ENCODE peak calls at places on chromosomes 13 and 19, in ten cellular contexts. P is naive thymus-derived CD4-positive, alpha-beta T cell; T is mammary epithelial cell; D is kidney; E is lower lobe of right lung; A is thoracic aorta; B is neuronal stem cell; K is cardiac muscle cell; Q is ascending aorta; S is SJSA1. J is an unnamed sample.

GRCh38 chr13:75963318-75963717 is 327.2 kb downstream of the LMO7 start:
- DNase-seq in A (no peak), D (no peak), K (peak), T (no peak), P (no peak), B (no peak), E (no peak), Q (no peak), S (no peak), J (no peak)

GRCh38 chr19:50387176-50387867 is 3.2 kb downstream of the POLD1 start:
- DNase-seq in E (peak), K (no peak), D (peak), T (no peak), S (no peak), P (no peak), Q (no peak), A (no peak), B (no peak), J (no peak)

GRCh38 chr19:47369923-47370625 is 21.0 kb downstream of the DHX34 start:
- DNase-seq in S (peak), D (no peak), B (no peak), P (no peak), E (peak), K (no peak), Q (no peak), A (no peak), T (no peak), J (no peak)

GRCh38 chr19:53519431-53519830 is 18.5 kb upstream of the ZNF331 start:
- DNase-seq in B (no peak), T (no peak), E (peak), K (no peak), A (no peak), S (no peak), Q (no peak), D (no peak), P (no peak), J (no peak)

GRCh38 chr19:15419413-15420025 is 731 bp upstream of the AKAP8L start:
- DNase-seq in A (no peak), E (no peak), T (no peak), K (no peak), P (no peak), B (no peak), S (no peak), Q (no peak), D (no peak), J (no peak)

GRCh38 chr19:45234089-45234869 is 10.9 kb downstream of the EXOC3L2 start:
- DNase-seq in Q (no peak), B (no peak), T (no peak), S (no peak), E (no peak), K (peak), D (no peak), P (no peak), A (no peak), J (no peak)

GRCh38 chr13:95783747-95784146 is 106.8 kb downstream of the DNAJC3 start:
- DNase-seq in T (no peak), A (no peak), Q (no peak), P (no peak), B (no peak), K (no peak), S (no peak), D (no peak), E (no peak), J (no peak)

GRCh38 chr19:37999309-38000213 is 92.6 kb downstream of the SIPA1L3 start:
- DNase-seq in K (no peak), S (peak), P (no peak), Q (no peak), A (no peak), E (no peak), D (peak), B (no peak), T (no peak), J (no peak)

GRCh38 chr19:42657551-42657950 is 62.8 kb upstream of the CEACAM8 start:
- DNase-seq in P (no peak), D (no peak), A (no peak), Q (no peak), K (no peak), T (peak), S (no peak), B (no peak), E (no peak), J (no peak)

GRCh38 chr13:44930907-44931676 is 58.2 kb downstream of the NUFIP1 start:
- DNase-seq in S (peak), A (no peak), T (peak), K (no peak), B (no peak), P (no peak), E (no peak), D (no peak), Q (no peak), J (no peak)

GRCh38 chr19:16261584-16262370 is 62.8 kb upstream of the KLF2 start:
- DNase-seq in D (peak), P (no peak), S (no peak), B (no peak), E (no peak), Q (no peak), K (no peak), A (no peak), T (no peak), J (no peak)

GRCh38 chr13:44819762-44820161 is 169.5 kb downstream of the NUFIP1 start:
- DNase-seq in B (no peak), K (no peak), A (no peak), Q (no peak), E (no peak), T (no peak), S (peak), D (no peak), P (no peak), J (no peak)

GRCh38 chr13:72004975-72005374 is 138.0 kb upstream of the DACH1 start:
- DNase-seq in K (no peak), B (peak), A (no peak), D (no peak), S (peak), Q (no peak), P (no peak), E (no peak), T (no peak), J (no peak)

GRCh38 chr13:37345869-37346268 is 240.4 kb upstream of the CSNK1A1L start:
- DNase-seq in E (no peak), T (no peak), D (no peak), A (no peak), S (no peak), B (no peak), P (no peak), Q (no peak), K (no peak), J (no peak)

GRCh38 chr13:64453831-64454230 is 2776.3 kb downstream of the PCDH9 start:
- DNase-seq in K (peak), S (no peak), D (no peak), Q (no peak), E (no peak), T (no peak), P (no peak), A (no peak), B (peak), J (no peak)

GRCh38 chr19:1866693-1867358 is 3.4 kb upstream of the KLF16 start:
- DNase-seq in B (no peak), T (no peak), Q (no peak), D (peak), K (no peak), P (no peak), E (no peak), A (no peak), S (no peak), J (no peak)

GRCh38 chr13:113838711-113839201 is 25.1 kb downstream of the GAS6 start:
- DNase-seq in E (peak), K (no peak), Q (no peak), D (peak), B (no peak), S (no peak), T (no peak), P (no peak), A (no peak), J (no peak)

GRCh38 chr13:113836917-113837553 is 26.8 kb downstream of the GAS6 start:
- DNase-seq in Q (no peak), E (peak), P (no peak), S (peak), B (no peak), T (peak), K (peak), D (peak), A (no peak), J (no peak)

GRCh38 chr13:113839536-113840204 is 24.2 kb downstream of the GAS6 start:
- DNase-seq in Q (no peak), D (peak), P (no peak), A (no peak), K (no peak), E (peak), T (no peak), B (no peak), S (no peak), J (no peak)

GRCh38 chr13:113835461-113836274 is 28.2 kb downstream of the GAS6 start:
- DNase-seq in B (no peak), T (no peak), K (no peak), E (peak), S (peak), D (peak), A (no peak), P (no peak), Q (no peak), J (no peak)

DNA sequence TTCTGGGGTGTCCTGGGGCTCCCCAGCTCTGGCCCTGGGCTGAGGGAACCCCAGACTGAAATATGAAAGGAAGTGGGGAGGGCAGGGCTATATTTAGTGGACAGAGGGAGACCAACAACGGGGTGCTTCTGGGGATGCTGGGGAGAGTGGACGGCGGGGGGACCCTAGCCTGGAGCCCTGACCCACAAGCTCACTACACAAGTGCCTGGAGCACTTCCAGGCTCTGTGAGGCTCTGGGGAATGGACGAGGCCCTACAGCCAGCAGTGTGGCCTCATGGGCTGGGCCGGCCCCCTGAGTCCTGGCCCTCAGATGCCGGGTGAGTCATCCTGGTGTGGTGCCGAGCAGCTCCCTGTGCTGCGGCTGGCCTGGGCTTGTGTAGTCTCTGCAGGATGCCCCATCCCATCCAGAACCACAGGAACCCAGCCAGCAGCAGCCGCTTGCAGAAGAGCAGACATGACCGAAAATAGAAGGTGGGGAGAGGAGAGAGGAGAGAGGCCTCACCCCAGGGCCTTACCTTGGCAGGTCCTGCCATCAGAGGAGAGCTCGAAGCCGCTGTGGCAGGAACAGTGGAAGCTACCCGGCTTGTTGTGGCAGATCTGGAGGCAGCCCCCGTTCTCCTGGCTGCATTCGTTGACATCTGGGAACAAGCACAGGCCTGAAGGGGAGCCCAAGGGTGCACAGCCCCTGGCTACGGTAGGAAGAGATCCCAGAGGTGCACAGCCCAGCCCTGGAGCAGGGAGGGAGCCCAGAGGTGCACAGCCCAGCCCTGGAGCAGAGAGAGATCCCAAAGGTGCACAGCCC is 26.1 kb downstream of the GAS6 start:
- DNase-seq in B (no peak), P (no peak), A (peak), D (peak), T (peak), E (peak), Q (peak), K (peak), S (peak), J (no peak)
- H3K4me3 ChIP-seq in B (no peak), P (no peak), A (peak), D (no peak), T (peak), E (peak), Q (peak), K (no peak), S (peak), J (no peak)

GRCh38 chr13:113560645-113561416 is 23.7 kb upstream of the TFDP1 start:
- DNase-seq in D (peak), A (no peak), P (no peak), E (peak), Q (no peak), K (no peak), T (no peak), S (no peak), B (no peak), J (no peak)

GRCh38 chr13:113559061-113559460 is 25.5 kb upstream of the TFDP1 start:
- DNase-seq in K (no peak), E (peak), P (no peak), Q (no peak), A (no peak), S (no peak), D (peak), B (no peak), T (no peak), J (no peak)

GRCh38 chr13:113561417-113562084 is 23.0 kb upstream of the TFDP1 start:
- DNase-seq in P (no peak), B (no peak), A (no peak), Q (no peak), E (peak), T (no peak), S (no peak), K (no peak), D (peak), J (no peak)

GRCh38 chr13:113558461-113558860 is 26.1 kb upstream of the TFDP1 start:
- DNase-seq in A (no peak), B (no peak), E (no peak), T (no peak), D (no peak), P (no peak), Q (no peak), S (no peak), K (no peak), J (no peak)

GRCh38 chr13:113559901-113560644 is 24.5 kb upstream of the TFDP1 start:
- DNase-seq in S (no peak), B (no peak), K (no peak), Q (no peak), D (peak), P (no peak), E (peak), A (no peak), T (no peak), J (no peak)
- H3K27ac ChIP-seq in S (no peak), B (no peak), K (no peak), Q (no peak), D (no peak), P (no peak), E (no peak), A (no peak), T (no peak), J (no peak)

DNA sequence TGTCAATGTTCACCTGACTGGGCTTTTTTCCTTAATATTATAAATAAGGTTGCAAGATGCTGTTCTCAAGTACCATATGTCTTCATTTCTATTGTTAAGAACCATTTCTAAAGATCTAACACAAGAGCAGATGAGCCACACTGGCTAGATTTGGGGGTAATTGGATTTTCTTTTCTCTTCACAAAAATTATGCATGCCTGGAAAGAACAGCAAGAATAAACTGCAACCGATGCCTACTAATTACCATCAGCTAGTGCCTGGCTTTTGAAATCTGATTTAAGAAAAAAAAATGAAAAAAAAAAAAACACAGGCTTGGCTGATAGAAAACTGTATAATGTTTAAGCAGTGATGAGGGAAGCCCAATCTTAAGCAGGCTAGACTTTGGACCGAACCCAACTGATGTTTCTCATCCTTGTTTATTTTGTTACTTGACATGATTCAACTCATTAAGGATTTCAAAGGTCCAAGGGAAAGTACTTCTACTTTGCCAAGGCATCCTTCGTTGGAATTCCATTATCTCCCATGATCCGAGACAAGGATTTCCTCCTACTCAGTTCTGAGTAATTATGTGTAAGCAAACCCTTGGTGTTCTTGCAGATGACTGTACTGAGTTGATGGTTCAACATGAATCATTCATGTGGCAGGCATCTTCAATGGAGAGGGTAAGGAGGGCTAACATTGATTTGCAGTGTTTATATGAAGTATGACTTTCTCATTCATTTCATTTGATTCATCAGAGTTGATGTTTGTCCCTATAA is 300.5 kb downstream of the SPRY2 start:
- DNase-seq in A (no peak), Q (no peak), S (peak), B (no peak), E (no peak), T (peak), P (no peak), D (no peak), K (no peak), J (no peak)
- H3K4me3 ChIP-seq in A (no peak), Q (no peak), S (no peak), B (no peak), E (no peak), T (no peak), P (no peak), D (no peak), K (no peak), J (no peak)

DNA sequence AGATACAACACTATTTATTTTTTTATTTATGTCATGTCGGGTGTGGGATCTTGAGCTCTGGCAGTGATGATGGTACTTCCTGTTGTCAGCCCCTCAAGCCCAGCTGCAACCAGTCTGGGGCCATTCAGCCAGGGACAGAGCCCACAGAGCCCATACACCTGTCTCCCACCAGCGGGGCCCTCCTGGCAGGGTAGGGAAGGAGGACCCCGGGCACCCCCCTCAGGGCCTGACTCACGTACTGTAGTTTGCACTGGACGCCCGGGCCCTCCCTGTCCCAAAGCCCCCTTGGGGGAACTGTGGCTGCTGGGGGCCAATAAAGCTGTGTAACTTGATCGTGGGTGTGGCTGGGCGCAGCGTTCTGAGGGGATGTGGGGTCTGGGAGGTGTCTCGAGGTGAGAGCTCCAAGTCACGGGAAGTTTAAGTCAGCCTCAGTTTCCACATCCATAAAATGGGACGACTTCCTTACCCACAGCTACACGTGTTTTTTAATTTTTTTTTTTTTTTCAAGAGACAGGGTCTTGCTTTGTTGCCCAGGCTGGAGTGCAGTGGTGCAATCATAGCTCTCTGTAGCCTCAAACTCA is 9.5 kb downstream of the ATG4D start:
- DNase-seq in T (no peak), P (no peak), B (no peak), A (no peak), E (no peak), S (no peak), K (no peak), Q (no peak), D (no peak), J (no peak)
- H3K27ac ChIP-seq in T (no peak), P (peak), B (no peak), A (no peak), E (no peak), S (no peak), K (no peak), Q (no peak), D (no peak), J (peak)

GRCh38 chr19:48552406-48553322 is 692 bp downstream of the SULT2B1 start:
- DNase-seq in B (no peak), Q (no peak), D (no peak), A (no peak), E (no peak), K (no peak), T (peak), S (no peak), P (no peak), J (no peak)
- H3K4me3 ChIP-seq in B (no peak), Q (no peak), D (no peak), A (no peak), E (peak), K (no peak), T (no peak), S (no peak), P (no peak), J (no peak)

GRCh38 chr13:100636004-100636403 is 38.6 kb downstream of the TMTC4 start:
- DNase-seq in A (no peak), D (no peak), P (no peak), E (no peak), S (no peak), B (no peak), Q (no peak), K (no peak), T (no peak), J (no peak)

GRCh38 chr13:100630564-100630963 is 42.0 kb upstream of the GGACT start:
- DNase-seq in K (no peak), D (no peak), B (peak), A (no peak), Q (no peak), P (no peak), T (no peak), E (no peak), S (peak), J (no peak)

GRCh38 chr13:100636441-100636840 is 38.2 kb downstream of the TMTC4 start:
- DNase-seq in K (no peak), D (no peak), A (no peak), P (no peak), E (no peak), T (no peak), Q (no peak), S (no peak), B (no peak), J (no peak)

GRCh38 chr13:100634686-100635085 is 39.9 kb downstream of the TMTC4 start:
- DNase-seq in B (no peak), K (no peak), Q (no peak), A (no peak), T (no peak), S (no peak), P (no peak), E (no peak), D (no peak), J (no peak)

GRCh38 chr13:100633461-100633860 is 41.1 kb downstream of the TMTC4 start:
- DNase-seq in S (peak), D (no peak), T (peak), B (no peak), Q (no peak), P (no peak), E (no peak), K (no peak), A (no peak), J (no peak)
- H3K27ac ChIP-seq in S (peak), D (no peak), T (no peak), B (no peak), Q (no peak), P (no peak), E (no peak), K (no peak), A (no peak), J (no peak)